ENCODE peak calls at places on chromosomes 16 and 17, in five cellular contexts. One of them, this sample, is unnamed.

GRCh38 chr17:51258756-51259573 is 884 bp downstream of the MBTD1 start:
- DNase-seq in sigmoid colon: peak
- DNase-seq in prostate gland: peak
- DNase-seq in suprapubic skin: no peak
- DNase-seq in breast epithelium: no peak
- DNase-seq in this sample: peak

GRCh38 chr16:19203374-19203966 is 35.4 kb downstream of the SYT17 start:
- DNase-seq in breast epithelium: peak
- DNase-seq in suprapubic skin: no peak
- DNase-seq in prostate gland: peak
- DNase-seq in sigmoid colon: no peak
- DNase-seq in this sample: no peak

GRCh38 chr16:21264226-21265036 is 13.7 kb downstream of the CRYM start:
- DNase-seq in prostate gland: peak
- DNase-seq in sigmoid colon: no peak
- DNase-seq in suprapubic skin: no peak
- DNase-seq in breast epithelium: no peak
- DNase-seq in this sample: no peak

GRCh38 chr17:3958200-3958599 is 6.0 kb downstream of the ATP2A3 start:
- DNase-seq in sigmoid colon: no peak
- DNase-seq in breast epithelium: no peak
- DNase-seq in suprapubic skin: no peak
- DNase-seq in prostate gland: no peak
- DNase-seq in this sample: no peak

GRCh38 chr17:18377437-18378204 is at the start of gene EVPLL:
- DNase-seq in suprapubic skin: no peak
- DNase-seq in sigmoid colon: peak
- DNase-seq in prostate gland: peak
- DNase-seq in breast epithelium: peak
- DNase-seq in this sample: peak

GRCh38 chr17:45333702-45334092 is 16.9 kb upstream of the MAP3K14 start:
- DNase-seq in breast epithelium: no peak
- DNase-seq in sigmoid colon: peak
- DNase-seq in suprapubic skin: peak
- DNase-seq in prostate gland: no peak
- DNase-seq in this sample: no peak

GRCh38 chr16:83109736-83110135 is 483.0 kb downstream of the CDH13 start:
- DNase-seq in sigmoid colon: no peak
- DNase-seq in suprapubic skin: no peak
- DNase-seq in breast epithelium: no peak
- DNase-seq in prostate gland: no peak
- DNase-seq in this sample: no peak

GRCh38 chr16:85490971-85491771 is 122.0 kb upstream of the GSE1 start:
- DNase-seq in suprapubic skin: no peak
- DNase-seq in prostate gland: no peak
- DNase-seq in breast epithelium: no peak
- DNase-seq in sigmoid colon: no peak
- DNase-seq in this sample: no peak

GRCh38 chr16:69003500-69003899 is 102.0 kb upstream of the HAS3 start:
- DNase-seq in breast epithelium: no peak
- DNase-seq in suprapubic skin: no peak
- DNase-seq in sigmoid colon: no peak
- DNase-seq in prostate gland: no peak
- DNase-seq in this sample: no peak

GRCh38 chr16:47460755-47461597 is at the start of the genes ITFG1 and PHKB:
- DNase-seq in breast epithelium: peak
- DNase-seq in sigmoid colon: peak
- DNase-seq in prostate gland: peak
- DNase-seq in suprapubic skin: peak
- DNase-seq in this sample: peak

GRCh38 chr17:74449773-74450172 is 16.7 kb upstream of the CD300A start:
- DNase-seq in breast epithelium: no peak
- DNase-seq in sigmoid colon: no peak
- DNase-seq in prostate gland: no peak
- DNase-seq in suprapubic skin: peak
- DNase-seq in this sample: peak

GRCh38 chr17:19346351-19347255 is 15.9 kb downstream of the B9D1 start:
- DNase-seq in sigmoid colon: peak
- DNase-seq in suprapubic skin: peak
- DNase-seq in prostate gland: no peak
- DNase-seq in breast epithelium: no peak
- DNase-seq in this sample: peak

GRCh38 chr17:61395409-61395982 is 4.1 kb upstream of the TBX2 start:
- DNase-seq in sigmoid colon: no peak
- DNase-seq in prostate gland: no peak
- DNase-seq in suprapubic skin: no peak
- DNase-seq in breast epithelium: no peak
- DNase-seq in this sample: no peak

GRCh38 chr16:58859958-58860669 is 126.0 kb upstream of the GOT2 start:
- DNase-seq in sigmoid colon: no peak
- DNase-seq in breast epithelium: no peak
- DNase-seq in prostate gland: no peak
- DNase-seq in suprapubic skin: no peak
- DNase-seq in this sample: no peak

GRCh38 chr17:63706346-63707102 is 6.6 kb upstream of the LIMD2 start:
- DNase-seq in sigmoid colon: no peak
- DNase-seq in suprapubic skin: peak
- DNase-seq in breast epithelium: no peak
- DNase-seq in prostate gland: no peak
- DNase-seq in this sample: no peak

GRCh38 chr16:66717112-66717675 is 20.7 kb upstream of the CMTM4 start:
- DNase-seq in suprapubic skin: no peak
- DNase-seq in sigmoid colon: no peak
- DNase-seq in prostate gland: no peak
- DNase-seq in breast epithelium: no peak
- DNase-seq in this sample: no peak

GRCh38 chr16:77282345-77282744 is 83.1 kb downstream of the SYCE1L start:
- DNase-seq in prostate gland: no peak
- DNase-seq in suprapubic skin: no peak
- DNase-seq in sigmoid colon: no peak
- DNase-seq in breast epithelium: no peak
- DNase-seq in this sample: no peak

DNA sequence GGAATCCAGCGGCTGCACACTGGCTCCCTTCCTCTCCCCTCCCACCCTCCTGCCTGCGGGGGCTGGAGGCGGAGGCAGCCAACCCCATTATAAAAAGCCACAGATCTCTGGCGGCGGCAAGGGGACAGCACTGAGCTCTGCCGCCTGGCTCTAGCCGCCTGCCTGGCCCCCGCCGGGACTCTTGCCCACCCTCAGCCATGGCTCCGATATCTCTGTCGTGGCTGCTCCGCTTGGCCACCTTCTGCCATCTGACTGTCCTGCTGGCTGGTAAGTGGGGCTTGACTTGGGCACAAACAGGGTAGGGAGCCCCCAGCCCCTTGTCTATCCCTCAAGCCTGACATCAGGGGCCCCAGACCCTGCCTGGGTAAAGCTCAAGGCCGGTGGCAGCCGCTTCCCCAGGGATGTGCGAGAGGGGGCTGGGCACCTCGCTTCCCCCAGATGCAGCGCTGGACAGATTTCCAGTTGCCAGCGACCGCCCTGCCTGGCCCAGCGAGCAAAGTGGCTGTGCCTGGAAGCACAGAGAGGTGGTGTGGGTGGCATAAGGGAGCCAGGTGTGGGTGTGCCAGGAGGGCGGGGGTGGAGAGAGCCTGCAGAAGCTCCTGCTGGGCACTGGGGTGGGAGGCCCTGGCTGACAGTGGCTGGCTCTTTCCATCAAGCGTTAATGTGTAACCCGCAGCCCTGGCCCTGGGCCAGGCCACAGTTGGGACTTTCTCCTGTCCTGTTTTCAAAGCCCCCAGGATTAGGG is at the start of gene CX3CL1:
- DNase-seq in suprapubic skin: no peak
- DNase-seq in breast epithelium: peak
- DNase-seq in prostate gland: peak
- DNase-seq in sigmoid colon: peak
- DNase-seq in this sample: no peak
- TF ChIP-seq POLR2AphosphoS5 in suprapubic skin: peak
- TF ChIP-seq POLR2AphosphoS5 in breast epithelium: peak
- TF ChIP-seq POLR2AphosphoS5 in prostate gland: peak
- TF ChIP-seq POLR2AphosphoS5 in sigmoid colon: peak
- TF ChIP-seq POLR2AphosphoS5 in this sample: no peak

GRCh38 chr17:35943537-35943936 is at the start of gene LYZL6:
- DNase-seq in breast epithelium: no peak
- DNase-seq in prostate gland: no peak
- DNase-seq in suprapubic skin: no peak
- DNase-seq in sigmoid colon: no peak
- DNase-seq in this sample: no peak

GRCh38 chr17:35944151-35944550 is 638 bp upstream of the LYZL6 start:
- DNase-seq in sigmoid colon: no peak
- DNase-seq in breast epithelium: no peak
- DNase-seq in prostate gland: no peak
- DNase-seq in suprapubic skin: no peak
- DNase-seq in this sample: no peak

GRCh38 chr17:35948092-35948491 is 4.6 kb upstream of the LYZL6 start:
- DNase-seq in sigmoid colon: no peak
- DNase-seq in breast epithelium: no peak
- DNase-seq in prostate gland: no peak
- DNase-seq in suprapubic skin: no peak
- DNase-seq in this sample: no peak

GRCh38 chr17:35942588-35943186 is 826 bp downstream of the LYZL6 start:
- DNase-seq in prostate gland: no peak
- DNase-seq in breast epithelium: no peak
- DNase-seq in suprapubic skin: no peak
- DNase-seq in sigmoid colon: no peak
- DNase-seq in this sample: no peak

DNA sequence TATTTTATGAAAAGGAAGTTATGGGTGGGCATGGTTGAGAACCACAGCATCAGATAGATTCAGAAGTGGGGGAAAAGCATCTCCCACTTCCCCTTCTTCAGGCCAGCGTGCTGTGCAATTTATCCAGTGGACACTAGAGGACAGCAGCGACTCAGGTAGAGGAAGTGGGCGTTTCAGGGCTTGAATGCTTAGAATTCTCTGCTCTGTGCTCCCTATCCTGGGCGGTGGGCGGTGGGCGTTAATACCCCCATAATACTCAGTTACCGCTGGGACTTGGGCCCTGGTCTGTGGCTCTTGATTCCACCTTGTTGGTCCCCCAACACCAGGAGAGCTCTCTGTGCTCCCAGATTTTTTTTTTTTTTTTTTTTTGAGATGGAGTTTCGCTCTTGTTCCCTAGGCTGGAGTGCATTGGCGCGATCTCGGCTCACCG is 3.7 kb upstream of the LYZL6 start:
- DNase-seq in sigmoid colon: no peak
- DNase-seq in suprapubic skin: no peak
- DNase-seq in prostate gland: no peak
- DNase-seq in breast epithelium: no peak
- DNase-seq in this sample: no peak
- H3K4me3 ChIP-seq in sigmoid colon: no peak
- H3K4me3 ChIP-seq in suprapubic skin: no peak
- H3K4me3 ChIP-seq in prostate gland: no peak
- H3K4me3 ChIP-seq in breast epithelium: peak
- H3K4me3 ChIP-seq in this sample: peak

GRCh38 chr17:55303008-55303493 is 38.3 kb downstream of the HLF start:
- DNase-seq in sigmoid colon: no peak
- DNase-seq in prostate gland: no peak
- DNase-seq in breast epithelium: no peak
- DNase-seq in suprapubic skin: no peak
- DNase-seq in this sample: no peak

GRCh38 chr17:55300479-55301290 is 35.9 kb downstream of the HLF start:
- DNase-seq in sigmoid colon: no peak
- DNase-seq in prostate gland: no peak
- DNase-seq in suprapubic skin: no peak
- DNase-seq in breast epithelium: no peak
- DNase-seq in this sample: no peak

GRCh38 chr17:55302407-55302787 is 37.6 kb downstream of the HLF start:
- DNase-seq in sigmoid colon: no peak
- DNase-seq in prostate gland: no peak
- DNase-seq in suprapubic skin: no peak
- DNase-seq in breast epithelium: no peak
- DNase-seq in this sample: no peak

GRCh38 chr17:55299890-55300289 is 35.1 kb downstream of the HLF start:
- DNase-seq in suprapubic skin: no peak
- DNase-seq in breast epithelium: no peak
- DNase-seq in sigmoid colon: no peak
- DNase-seq in prostate gland: no peak
- DNase-seq in this sample: no peak

DNA sequence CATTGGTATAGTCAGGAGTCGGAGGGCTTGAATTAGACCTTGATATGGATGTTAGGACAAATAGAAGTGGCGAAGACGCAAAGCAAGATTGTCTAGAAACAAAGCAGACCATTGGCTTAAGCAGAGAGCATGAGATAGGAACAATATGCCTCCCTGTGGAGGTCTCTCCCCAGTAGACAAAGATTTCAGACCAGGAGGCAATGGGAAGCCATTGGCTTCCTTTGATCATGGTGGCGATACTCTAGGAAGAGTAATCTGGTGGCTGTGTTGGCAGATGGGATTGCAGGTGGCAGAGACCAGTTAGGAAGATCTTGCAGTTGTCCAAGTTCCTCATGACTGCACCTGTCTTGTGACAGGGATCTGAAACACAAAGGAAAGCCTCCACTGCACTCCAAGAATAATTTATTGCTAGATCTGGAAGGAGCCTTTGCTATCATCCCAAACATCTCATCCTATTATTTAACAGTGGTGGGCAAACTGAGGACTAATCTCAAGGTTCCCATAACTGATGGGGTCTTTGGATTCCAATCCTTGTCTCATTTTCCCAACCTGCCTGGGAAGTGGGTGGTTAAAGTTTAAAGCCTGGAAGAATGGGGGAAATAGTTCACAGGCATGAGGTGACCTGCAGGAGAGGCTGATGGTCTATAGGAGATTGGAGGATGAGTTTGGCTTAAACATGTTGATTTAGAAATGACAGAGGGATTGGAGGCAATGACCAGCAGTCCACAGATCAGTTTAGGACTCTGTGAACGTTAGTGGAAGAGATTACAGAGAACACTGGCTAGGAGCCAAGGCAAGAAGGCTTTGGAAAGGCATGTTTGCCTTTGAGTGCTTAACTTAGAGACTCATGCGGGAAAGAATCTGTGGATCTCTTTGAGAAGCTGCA is 37.0 kb downstream of the HLF start:
- DNase-seq in suprapubic skin: no peak
- DNase-seq in breast epithelium: no peak
- DNase-seq in prostate gland: peak
- DNase-seq in sigmoid colon: no peak
- DNase-seq in this sample: no peak
- TF ChIP-seq CTCF in suprapubic skin: no peak
- TF ChIP-seq CTCF in breast epithelium: no peak
- TF ChIP-seq CTCF in prostate gland: no peak
- TF ChIP-seq CTCF in sigmoid colon: no peak
- TF ChIP-seq CTCF in this sample: no peak

DNA sequence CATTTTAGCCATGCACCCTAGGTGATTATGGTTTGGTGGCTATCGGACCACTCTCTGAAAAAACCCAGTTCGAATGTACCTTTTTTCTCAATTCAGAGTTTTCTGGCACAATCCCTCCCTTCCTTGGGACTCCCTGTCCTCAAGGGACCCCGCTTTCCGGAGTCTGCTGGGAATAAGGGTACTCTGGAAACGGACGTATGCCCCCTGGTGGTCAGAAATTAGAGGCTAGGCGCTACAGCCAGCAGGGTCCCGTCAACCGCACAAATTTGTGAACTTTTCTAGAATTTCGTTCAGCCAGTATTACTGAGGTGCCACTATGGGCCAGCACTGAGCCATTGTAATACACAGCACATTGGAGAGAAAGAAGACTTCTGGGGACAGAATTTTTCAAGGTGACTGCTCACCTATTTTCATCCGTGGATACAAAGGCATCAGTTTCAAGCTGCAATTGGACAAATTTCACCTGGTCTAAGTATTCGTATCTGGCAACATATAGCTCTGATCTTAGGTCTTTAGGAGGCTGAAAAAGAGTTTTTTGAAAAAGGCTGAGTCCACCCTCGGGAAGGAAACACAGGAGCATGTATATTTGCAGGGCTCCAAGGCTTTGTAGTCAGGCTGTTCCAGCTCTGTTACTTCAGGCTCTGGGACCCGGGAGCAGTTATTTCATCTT is 27.1 kb upstream of the CRYBA1 start:
- DNase-seq in suprapubic skin: peak
- DNase-seq in prostate gland: peak
- DNase-seq in sigmoid colon: peak
- DNase-seq in breast epithelium: peak
- DNase-seq in this sample: peak
- TF ChIP-seq POLR2AphosphoS5 in suprapubic skin: peak
- TF ChIP-seq POLR2AphosphoS5 in prostate gland: peak
- TF ChIP-seq POLR2AphosphoS5 in sigmoid colon: no peak
- TF ChIP-seq POLR2AphosphoS5 in breast epithelium: no peak
- TF ChIP-seq POLR2AphosphoS5 in this sample: no peak